ENCODE peak calls at places on chromosomes 4 and X, in four cellular contexts. One of them, this sample, is unnamed.

GRCh38 chr4:3122081-3122563 is 47.6 kb downstream of the HTT start:
- DNase-seq in dermis microvascular lymphatic vessel endothelial cell: peak
- DNase-seq in globus pallidus: no peak
- DNase-seq in endodermal cell: no peak
- DNase-seq in this sample: no peak

GRCh38 chr4:71366776-71367175 is 28.0 kb downstream of the SLC4A4 start:
- DNase-seq in dermis microvascular lymphatic vessel endothelial cell: no peak
- DNase-seq in endodermal cell: no peak
- DNase-seq in globus pallidus: no peak
- DNase-seq in this sample: no peak

GRCh38 chr4:10656988-10657387 is 27.6 kb downstream of the CLNK start:
- DNase-seq in endodermal cell: no peak
- DNase-seq in globus pallidus: no peak
- DNase-seq in dermis microvascular lymphatic vessel endothelial cell: no peak
- DNase-seq in this sample: no peak

GRCh38 chr4:99002274-99002673 is 6.8 kb downstream of the METAP1 start:
- DNase-seq in dermis microvascular lymphatic vessel endothelial cell: no peak
- DNase-seq in endodermal cell: no peak
- DNase-seq in globus pallidus: no peak
- DNase-seq in this sample: no peak

GRCh38 chr4:8730159-8730558 is 137.6 kb downstream of the CPZ start:
- DNase-seq in dermis microvascular lymphatic vessel endothelial cell: no peak
- DNase-seq in endodermal cell: peak
- DNase-seq in globus pallidus: no peak
- DNase-seq in this sample: no peak

GRCh38 chr4:88533937-88534750 is 10.6 kb upstream of the PYURF start:
- DNase-seq in globus pallidus: no peak
- DNase-seq in endodermal cell: no peak
- DNase-seq in dermis microvascular lymphatic vessel endothelial cell: peak
- DNase-seq in this sample: no peak

GRCh38 chrX:123736333-123736921 is 3.6 kb upstream of the THOC2 start:
- DNase-seq in dermis microvascular lymphatic vessel endothelial cell: no peak
- DNase-seq in endodermal cell: no peak
- DNase-seq in globus pallidus: no peak
- DNase-seq in this sample: no peak

GRCh38 chr4:185137233-185137925 is 5.7 kb upstream of the SLC25A4 start:
- DNase-seq in endodermal cell: no peak
- DNase-seq in dermis microvascular lymphatic vessel endothelial cell: no peak
- DNase-seq in globus pallidus: no peak
- DNase-seq in this sample: no peak

GRCh38 chrX:12901486-12901885 is 4.9 kb upstream of the TLR8 start:
- DNase-seq in dermis microvascular lymphatic vessel endothelial cell: peak
- DNase-seq in endodermal cell: peak
- DNase-seq in globus pallidus: peak
- DNase-seq in this sample: peak

GRCh38 chrX:133670394-133670793 is 255.1 kb upstream of the GPC4 start:
- DNase-seq in endodermal cell: no peak
- DNase-seq in dermis microvascular lymphatic vessel endothelial cell: peak
- DNase-seq in globus pallidus: peak
- DNase-seq in this sample: no peak

GRCh38 chrX:85379174-85379907 is at the start of gene POF1B:
- DNase-seq in globus pallidus: no peak
- DNase-seq in dermis microvascular lymphatic vessel endothelial cell: peak
- DNase-seq in endodermal cell: peak
- DNase-seq in this sample: peak

GRCh38 chrX:3711331-3711917 is 2.0 kb downstream of the PRKX start:
- DNase-seq in globus pallidus: no peak
- DNase-seq in dermis microvascular lymphatic vessel endothelial cell: no peak
- DNase-seq in endodermal cell: no peak
- DNase-seq in this sample: peak

GRCh38 chr4:153683763-153684181 is 308 bp upstream of the TLR2 start:
- DNase-seq in dermis microvascular lymphatic vessel endothelial cell: no peak
- DNase-seq in globus pallidus: no peak
- DNase-seq in endodermal cell: no peak
- DNase-seq in this sample: no peak

GRCh38 chr4:163332526-163333405 is at the start of gene NPY1R:
- DNase-seq in endodermal cell: peak
- DNase-seq in globus pallidus: peak
- DNase-seq in dermis microvascular lymphatic vessel endothelial cell: peak
- DNase-seq in this sample: peak

GRCh38 chrX:13697440-13697839 is 8.5 kb downstream of the RAB9A start:
- DNase-seq in globus pallidus: no peak
- DNase-seq in dermis microvascular lymphatic vessel endothelial cell: no peak
- DNase-seq in endodermal cell: no peak
- DNase-seq in this sample: no peak

GRCh38 chrX:103730746-103731508 is 20.2 kb downstream of the TMEM31 start:
- DNase-seq in dermis microvascular lymphatic vessel endothelial cell: peak
- DNase-seq in endodermal cell: peak
- DNase-seq in globus pallidus: no peak
- DNase-seq in this sample: no peak

GRCh38 chr4:83109480-83110221 is 4.9 kb downstream of the PLAC8 start:
- DNase-seq in endodermal cell: peak
- DNase-seq in dermis microvascular lymphatic vessel endothelial cell: no peak
- DNase-seq in globus pallidus: no peak
- DNase-seq in this sample: peak

GRCh38 chrX:48957477-48957826 is at the start of gene OTUD5:
- DNase-seq in globus pallidus: no peak
- DNase-seq in endodermal cell: no peak
- DNase-seq in dermis microvascular lymphatic vessel endothelial cell: no peak
- DNase-seq in this sample: no peak

GRCh38 chrX:320126-320783 is 1.7 kb upstream of the GTPBP6 start:
- DNase-seq in dermis microvascular lymphatic vessel endothelial cell: no peak
- DNase-seq in globus pallidus: no peak
- DNase-seq in endodermal cell: no peak
- DNase-seq in this sample: peak

GRCh38 chr4:98556451-98556850 is 102.0 kb downstream of the TSPAN5 start:
- DNase-seq in endodermal cell: no peak
- DNase-seq in dermis microvascular lymphatic vessel endothelial cell: no peak
- DNase-seq in globus pallidus: no peak
- DNase-seq in this sample: no peak

GRCh38 chr4:55838356-55838755 is 15.1 kb upstream of the EXOC1 start:
- DNase-seq in endodermal cell: no peak
- DNase-seq in globus pallidus: no peak
- DNase-seq in dermis microvascular lymphatic vessel endothelial cell: no peak
- DNase-seq in this sample: no peak

GRCh38 chr4:183941964-183942363 is 36.9 kb downstream of the STOX2 start:
- DNase-seq in globus pallidus: no peak
- DNase-seq in endodermal cell: no peak
- DNase-seq in dermis microvascular lymphatic vessel endothelial cell: no peak
- DNase-seq in this sample: no peak

GRCh38 chr4:185201983-185202962 is 1.5 kb downstream of the CFAP97 start:
- DNase-seq in dermis microvascular lymphatic vessel endothelial cell: peak
- DNase-seq in endodermal cell: no peak
- DNase-seq in globus pallidus: no peak
- DNase-seq in this sample: no peak

GRCh38 chrX:38166478-38167083 is 54.1 kb downstream of the SRPX start:
- DNase-seq in globus pallidus: no peak
- DNase-seq in dermis microvascular lymphatic vessel endothelial cell: peak
- DNase-seq in endodermal cell: no peak
- DNase-seq in this sample: no peak

GRCh38 chr4:168766537-168767316 is 243.3 kb downstream of the CBR4 start:
- DNase-seq in dermis microvascular lymphatic vessel endothelial cell: no peak
- DNase-seq in endodermal cell: no peak
- DNase-seq in globus pallidus: no peak
- DNase-seq in this sample: no peak

This sample was measured in left colon.